ENCODE peak calls at places on chromosomes 13 and 19, in four cellular contexts. C is adrenal gland, R is heart left ventricle, P is HCT116. V is an unnamed sample.

GRCh38 chr13:106649495-106649894 is 81.6 kb upstream of the ARGLU1 start:
- DNase-seq in C (no peak), R (peak; percentile 31), P (no peak), V (no peak)

GRCh38 chr19:8138201-8138600 is 11.2 kb downstream of the FBN3 start:
- DNase-seq in C (no peak), R (no peak), P (no peak), V (no peak)

GRCh38 chr13:107864543-107865460 is 350.5 kb downstream of the LIG4 start:
- DNase-seq in C (peak; percentile 31), R (no peak), P (no peak), V (peak; percentile 65)

GRCh38 chr19:31501427-31502195 is 152.4 kb upstream of the TSHZ3 start:
- DNase-seq in C (no peak), R (no peak), P (no peak), V (no peak)

GRCh38 chr19:39845172-39845571 is 1.0 kb downstream of the FBL start:
- DNase-seq in C (no peak), R (no peak), P (no peak), V (no peak)

GRCh38 chr13:64884976-64885375 is 2345.2 kb downstream of the PCDH9 start:
- DNase-seq in C (no peak), R (no peak), P (no peak), V (no peak)

GRCh38 chr19:2494084-2494446 is 18.1 kb downstream of the GADD45B start:
- DNase-seq in C (no peak), R (peak; percentile 51), P (no peak), V (no peak)

GRCh38 chr13:109576331-109576813 is 210.0 kb downstream of the IRS2 start:
- DNase-seq in C (no peak), R (no peak), P (no peak), V (no peak)

GRCh38 chr19:10796653-10797052 is 39.4 kb downstream of the TMED1 start:
- DNase-seq in C (no peak), R (no peak), P (no peak), V (no peak)

GRCh38 chr19:44623080-44623479 is 9.7 kb downstream of the IGSF23 start:
- DNase-seq in C (no peak), R (no peak), P (no peak), V (no peak)

GRCh38 chr13:87331178-87331577 is 340.0 kb upstream of the SLITRK5 start:
- DNase-seq in C (peak; percentile 64), R (peak; percentile 34), P (no peak), V (no peak)

GRCh38 chr13:97274782-97275252 is 52.7 kb downstream of the MBNL2 start:
- DNase-seq in C (no peak), R (no peak), P (no peak), V (no peak)

GRCh38 chr19:49150106-49150943 is 4.9 kb downstream of the HRC start:
- DNase-seq in C (peak; percentile 90), R (peak; percentile 88), P (peak; percentile 76), V (peak; percentile 88)

GRCh38 chr13:47337781-47338507 is 441.1 kb upstream of the HTR2A start:
- DNase-seq in C (no peak), R (no peak), P (no peak), V (no peak)

DNA sequence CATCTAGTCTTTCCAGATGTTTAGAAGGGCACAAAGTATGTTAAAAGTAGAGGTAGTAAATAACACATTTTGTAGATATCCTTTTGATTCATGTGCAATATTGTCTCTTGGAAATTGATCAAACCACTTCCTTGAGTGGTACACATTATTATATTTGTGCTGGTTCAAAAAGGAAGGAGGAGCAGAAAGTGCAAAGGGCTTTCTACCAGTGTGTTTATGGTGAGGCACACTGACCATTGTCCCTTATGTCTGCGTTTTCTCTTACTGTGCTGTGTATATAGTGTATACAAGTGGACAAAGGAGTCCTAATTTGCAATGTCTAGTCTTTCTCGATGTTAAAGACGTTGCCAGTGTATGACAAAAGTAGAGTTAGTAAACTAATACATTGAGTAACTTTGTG is 41.4 kb upstream of the FLT1 start:
- DNase-seq in C (no peak), R (no peak), P (no peak), V (no peak)
- H3K4me1 ChIP-seq in C (no peaks in the 10 kb centered on the region), R (peaks cover 21% of the 10 kb centered on the region), P (no peaks in the 10 kb centered on the region), V (no peaks in the 10 kb centered on the region)

DNA sequence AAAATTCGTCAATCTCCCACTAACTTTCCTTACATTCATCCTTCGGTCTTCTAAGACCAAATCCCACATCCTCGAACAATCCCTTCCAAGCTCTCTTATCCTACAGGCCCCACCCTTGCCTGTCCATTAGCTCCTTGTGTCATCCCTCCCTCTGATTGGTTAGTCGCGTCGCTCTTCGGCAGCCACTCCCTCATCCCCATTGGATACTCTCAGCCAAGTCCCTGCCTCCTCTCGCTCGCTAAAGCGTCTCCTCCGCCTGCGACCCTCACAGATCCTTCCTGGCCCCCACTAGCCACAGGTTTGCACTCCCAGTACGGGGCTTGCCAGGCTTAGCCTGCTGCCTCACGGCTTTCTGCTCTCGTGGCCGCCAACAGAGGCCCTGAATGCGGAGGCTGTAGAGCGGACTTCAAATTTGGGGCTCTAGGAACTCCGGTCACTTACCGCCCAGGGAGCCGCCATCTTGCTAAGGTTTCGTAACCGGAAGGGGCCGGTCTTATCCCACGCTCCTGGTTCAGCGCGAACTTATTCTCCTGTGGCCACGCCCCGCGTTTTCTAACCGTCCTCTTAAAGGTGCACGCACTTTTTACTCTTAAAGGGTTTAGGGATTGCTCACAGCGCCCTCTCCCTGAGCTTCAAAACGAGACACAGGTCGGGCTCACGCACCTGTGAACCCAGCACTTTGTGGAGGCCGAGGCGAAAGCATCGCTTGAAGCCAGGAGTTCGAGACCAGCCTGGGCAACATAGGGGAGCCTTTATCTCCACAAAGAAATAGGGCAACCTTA is at the start of gene DMAC2:
- DNase-seq in C (peak; percentile 92), R (peak; percentile 98), P (peak; percentile 99), V (peak; percentile 100)
- TF ChIP-seq POLR2A in C (peak; percentile 89), R (peak; percentile 46), P (peak; percentile 57), V (no peak)

GRCh38 chr19:47415953-47416666 is 3.2 kb downstream of the MEIS3 start:
- DNase-seq in C (no peak), R (no peak), P (no peak), V (no peak)
- H3K27ac ChIP-seq in C (no peak overlapping the region), R (no peak overlapping the region), P (no peak overlapping the region), V (no peak overlapping the region)

GRCh38 chr19:47432499-47432898 is 13.2 kb upstream of the MEIS3 start:
- DNase-seq in C (no peak), R (no peak), P (no peak), V (no peak)

GRCh38 chr19:47432091-47432490 is 12.8 kb upstream of the MEIS3 start:
- DNase-seq in C (no peak), R (no peak), P (no peak), V (no peak)

GRCh38 chr19:47435196-47435595 is 15.9 kb upstream of the MEIS3 start:
- DNase-seq in C (no peak), R (no peak), P (no peak), V (no peak)

GRCh38 chr19:47434088-47434487 is 14.8 kb upstream of the MEIS3 start:
- DNase-seq in C (no peak), R (no peak), P (no peak), V (no peak)

DNA sequence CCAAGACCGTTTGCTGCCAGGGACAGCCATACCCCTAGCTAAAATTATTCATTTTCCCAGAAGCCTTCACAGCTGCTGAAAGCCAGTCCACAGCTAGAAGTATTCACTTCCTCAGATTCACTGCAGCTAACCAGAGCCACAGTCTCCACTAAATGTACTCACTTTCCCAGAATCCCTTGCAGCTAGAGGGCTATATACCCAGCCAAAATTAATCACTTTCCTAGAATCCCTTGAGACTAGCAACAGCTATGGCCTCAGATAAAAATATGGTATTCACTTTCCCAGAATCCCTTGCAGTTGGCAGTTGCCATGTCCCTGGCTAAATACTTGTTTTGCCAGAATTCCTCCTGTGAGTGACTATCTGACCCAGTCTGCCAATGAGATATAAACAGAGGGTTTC is 13.8 kb upstream of the MEIS3 start:
- DNase-seq in C (no peak), R (no peak), P (no peak), V (no peak)
- H3K4me1 ChIP-seq in C (peaks cover 8% of the 10 kb centered on the region), R (peaks cover 24% of the 10 kb centered on the region), P (peaks cover 8% of the 10 kb centered on the region), V (peaks cover 6% of the 10 kb centered on the region)

DNA sequence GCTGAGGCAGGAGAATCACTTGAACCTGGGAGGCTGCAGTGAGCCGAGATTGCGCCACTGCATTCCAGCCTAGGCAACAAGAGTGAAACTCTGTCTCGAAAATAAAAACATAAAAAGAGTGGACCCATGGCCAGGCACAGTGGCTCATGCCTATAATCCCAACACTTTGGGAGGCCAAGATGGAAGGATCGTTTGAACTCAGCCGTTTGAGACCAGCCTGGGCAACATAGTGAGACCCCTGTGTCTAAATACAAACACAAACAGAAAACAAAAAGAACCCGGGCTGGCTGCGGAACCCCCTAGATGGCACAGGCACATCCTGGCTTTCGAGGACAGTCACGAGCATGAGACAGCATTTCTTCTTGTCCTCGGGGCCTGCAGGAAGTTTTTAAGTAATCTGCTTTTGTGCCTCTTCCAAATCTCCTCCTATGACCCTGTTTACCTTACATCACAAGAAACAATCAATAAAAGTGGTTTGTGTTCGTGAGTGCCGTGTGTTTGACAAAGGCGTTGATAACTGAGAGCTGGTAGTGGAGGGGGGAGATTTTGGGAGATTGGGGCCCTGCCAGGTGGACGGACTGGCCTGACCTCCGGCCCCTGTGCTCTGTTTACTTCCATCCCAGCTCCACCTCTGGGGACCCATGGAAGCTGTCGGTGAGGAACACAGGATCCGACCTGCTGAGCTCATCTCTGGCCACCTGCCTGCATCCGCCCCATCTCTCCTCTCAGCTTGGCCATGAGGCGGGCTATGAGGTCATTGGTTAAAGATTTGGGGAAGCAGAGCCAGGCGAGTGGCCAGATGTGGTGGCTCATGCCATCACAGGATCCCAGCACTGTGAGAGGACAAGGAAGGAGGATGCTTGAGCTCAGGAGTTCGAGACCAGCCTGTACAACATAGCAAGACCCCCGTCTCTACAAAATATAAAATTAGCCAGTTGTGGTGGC is 5.9 kb upstream of the GDF15 start:
- DNase-seq in C (peak; percentile 88), R (peak; percentile 89), P (peak; percentile 93), V (peak; percentile 89)
- TF ChIP-seq POLR2A in C (peak; percentile 39), R (no peak), P (no peak), V (no peak)